ENCODE peak calls at places on chromosome 21, in seven cellular contexts. N is mesenchymal stem cell, M is H9, C is H1, T is trophoblast cell, Y is mesendoderm, E is neuronal stem cell. F is an unnamed sample.

GRCh38 chr21:27379381-27379780 is 412.5 kb upstream of the ADAMTS5 start:
- DNase-seq in N (no peak), E (no peak), Y (no peak), T (no peak), C (no peak), M (no peak), F (no peak)

GRCh38 chr21:44619886-44620285 is 7.0 kb upstream of the KRTAP10-9 start:
- DNase-seq in C (no peak), M (no peak), Y (no peak), N (no peak), E (no peak), T (no peak), F (no peak)

GRCh38 chr21:24856326-24856725 is 751.0 kb downstream of the MRPL39 start:
- DNase-seq in M (no peak), N (no peak), T (no peak), E (no peak), Y (no peak), C (no peak), F (no peak)

GRCh38 chr21:14273736-14274538 is 58.0 kb downstream of the RBM11 start:
- DNase-seq in M (peak), E (no peak), T (peak), N (no peak), Y (peak), C (no peak), F (no peak)

GRCh38 chr21:28543975-28544374 is 448.7 kb downstream of the LTN1 start:
- DNase-seq in E (no peak), N (no peak), C (no peak), T (no peak), M (no peak), Y (no peak), F (no peak)

GRCh38 chr21:28283652-28284490 is 708.8 kb downstream of the LTN1 start:
- DNase-seq in T (no peak), C (no peak), N (peak), M (no peak), Y (peak), E (no peak), F (peak)

GRCh38 chr21:44434936-44435635 is 20.2 kb upstream of the LRRC3 start:
- DNase-seq in N (no peak), M (peak), Y (no peak), C (no peak), T (no peak), E (no peak), F (no peak)

GRCh38 chr21:44384968-44385367 is 31.5 kb downstream of the TRPM2 start:
- DNase-seq in M (no peak), T (no peak), Y (no peak), E (no peak), N (no peak), C (no peak), F (no peak)

GRCh38 chr21:26797878-26798456 is 47.2 kb downstream of the ADAMTS1 start:
- DNase-seq in N (no peak), Y (no peak), M (no peak), C (no peak), T (no peak), E (no peak), F (no peak)

GRCh38 chr21:40846566-40847411 is at the start of gene DSCAM:
- DNase-seq in C (no peak), T (no peak), N (no peak), M (peak), E (peak), Y (peak), F (no peak)

GRCh38 chr21:33411949-33412430 is 8.8 kb downstream of the IFNGR2 start:
- DNase-seq in N (peak), C (no peak), M (no peak), E (no peak), Y (no peak), T (peak), F (no peak)
- H2BK5ac ChIP-seq in N (no peak), C (no peak), M (no peak), E (no peak), Y (no peak), T (no peak), F (no peak)

GRCh38 chr21:42925114-42925907 is at the start of gene ERVH48-1:
- DNase-seq in T (peak), M (peak), N (peak), E (no peak), C (no peak), Y (peak), F (peak)
- H2BK5ac ChIP-seq in T (peak), M (no peak), N (no peak), E (no peak), C (peak), Y (peak), F (no peak)

GRCh38 chr21:46136739-46137349 is 18.5 kb downstream of the FTCD start:
- DNase-seq in Y (no peak), M (no peak), C (no peak), T (no peak), N (no peak), E (no peak), F (no peak)
- H2BK5ac ChIP-seq in Y (no peak), M (no peak), C (no peak), T (no peak), N (no peak), E (no peak), F (no peak)

GRCh38 chr21:41914358-41914757 is 35.2 kb upstream of the PRDM15 start:
- DNase-seq in E (no peak), Y (no peak), T (no peak), C (no peak), N (no peak), M (no peak), F (no peak)

GRCh38 chr21:41914965-41915364 is 35.8 kb upstream of the PRDM15 start:
- DNase-seq in M (no peak), T (no peak), N (no peak), C (no peak), Y (no peak), E (no peak), F (no peak)

GRCh38 chr21:41918561-41919358 is 35.1 kb downstream of the C2CD2 start:
- DNase-seq in M (no peak), C (no peak), T (no peak), E (no peak), N (no peak), Y (no peak), F (no peak)

GRCh38 chr21:41917531-41917930 is 36.3 kb downstream of the C2CD2 start:
- DNase-seq in C (no peak), M (no peak), N (no peak), E (no peak), Y (no peak), T (no peak), F (no peak)

DNA sequence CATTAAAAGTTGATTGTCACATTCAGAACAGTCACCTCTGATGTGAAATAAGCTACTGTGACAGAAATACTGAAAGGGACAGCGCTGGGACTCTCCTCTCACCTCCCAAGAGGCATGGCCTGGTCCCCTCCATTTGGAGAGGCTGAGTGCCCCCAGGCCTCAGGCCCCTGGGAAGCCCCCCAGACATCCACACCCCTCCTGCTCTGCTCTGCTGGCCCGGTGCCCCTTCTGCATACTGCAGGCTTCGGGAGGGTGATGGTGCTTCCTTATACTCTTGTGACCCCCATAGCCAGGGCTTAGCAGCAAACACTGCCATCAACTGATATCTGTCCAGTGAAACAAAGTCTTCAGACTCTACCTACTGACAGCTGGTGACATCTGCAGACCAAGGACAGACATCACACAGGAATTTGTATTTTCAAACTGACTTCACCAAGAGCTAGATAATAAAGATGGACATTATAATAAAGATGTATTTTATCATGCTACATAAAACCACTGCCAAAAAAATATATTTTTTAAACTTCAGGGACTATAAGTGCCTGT is 36.9 kb downstream of the C2CD2 start:
- DNase-seq in E (no peak), N (no peak), M (no peak), C (no peak), Y (no peak), T (no peak), F (no peak)
- H2BK5ac ChIP-seq in E (no peak), N (no peak), M (no peak), C (no peak), Y (no peak), T (no peak), F (no peak)

F was measured in IMR-90.